ENCODE peak calls at places on chromosomes 11 and 22, in six cellular contexts. One of them, this sample, is unnamed.

GRCh38 chr11:37712246-37712645 is 1114.2 kb upstream of the RAG2 start:
- DNase-seq in AG09309: no peak
- DNase-seq in neural crest cell: peak
- DNase-seq in choroid plexus epithelial cell: peak
- DNase-seq in spleen: no peak
- DNase-seq in stimulated activated CD8-positive, alpha-beta memory T cell treated with anti-CD3 and anti-CD28 coated beads, Interleukin-4, amount 100 ng/mL, for 4 hours: no peak
- DNase-seq in this sample: no peak

GRCh38 chr11:119167933-119168332 is 592 bp upstream of the NLRX1 start:
- DNase-seq in spleen: no peak
- DNase-seq in stimulated activated CD8-positive, alpha-beta memory T cell treated with anti-CD3 and anti-CD28 coated beads, Interleukin-4, amount 100 ng/mL, for 4 hours: no peak
- DNase-seq in neural crest cell: no peak
- DNase-seq in AG09309: no peak
- DNase-seq in choroid plexus epithelial cell: peak
- DNase-seq in this sample: no peak

GRCh38 chr11:64913171-64913727 is 3.8 kb downstream of the ATG2A start:
- DNase-seq in stimulated activated CD8-positive, alpha-beta memory T cell treated with anti-CD3 and anti-CD28 coated beads, Interleukin-4, amount 100 ng/mL, for 4 hours: no peak
- DNase-seq in neural crest cell: no peak
- DNase-seq in AG09309: no peak
- DNase-seq in spleen: peak
- DNase-seq in choroid plexus epithelial cell: no peak
- DNase-seq in this sample: no peak

GRCh38 chr11:12817681-12818332 is 143.6 kb downstream of the TEAD1 start:
- DNase-seq in spleen: no peak
- DNase-seq in choroid plexus epithelial cell: no peak
- DNase-seq in AG09309: no peak
- DNase-seq in stimulated activated CD8-positive, alpha-beta memory T cell treated with anti-CD3 and anti-CD28 coated beads, Interleukin-4, amount 100 ng/mL, for 4 hours: no peak
- DNase-seq in neural crest cell: no peak
- DNase-seq in this sample: no peak

GRCh38 chr11:35114901-35115687 is 23.9 kb upstream of the CD44 start:
- DNase-seq in spleen: no peak
- DNase-seq in neural crest cell: no peak
- DNase-seq in choroid plexus epithelial cell: no peak
- DNase-seq in stimulated activated CD8-positive, alpha-beta memory T cell treated with anti-CD3 and anti-CD28 coated beads, Interleukin-4, amount 100 ng/mL, for 4 hours: no peak
- DNase-seq in AG09309: no peak
- DNase-seq in this sample: no peak

GRCh38 chr11:77865805-77866204 is 44.9 kb downstream of the AAMDC start:
- DNase-seq in spleen: no peak
- DNase-seq in AG09309: no peak
- DNase-seq in stimulated activated CD8-positive, alpha-beta memory T cell treated with anti-CD3 and anti-CD28 coated beads, Interleukin-4, amount 100 ng/mL, for 4 hours: no peak
- DNase-seq in choroid plexus epithelial cell: peak
- DNase-seq in neural crest cell: no peak
- DNase-seq in this sample: no peak

GRCh38 chr22:30841264-30841663 is 127.3 kb downstream of the MORC2 start:
- DNase-seq in spleen: no peak
- DNase-seq in stimulated activated CD8-positive, alpha-beta memory T cell treated with anti-CD3 and anti-CD28 coated beads, Interleukin-4, amount 100 ng/mL, for 4 hours: no peak
- DNase-seq in choroid plexus epithelial cell: peak
- DNase-seq in AG09309: no peak
- DNase-seq in neural crest cell: no peak
- DNase-seq in this sample: no peak

GRCh38 chr22:21921729-21922128 is 30.9 kb downstream of the PPM1F start:
- DNase-seq in AG09309: no peak
- DNase-seq in spleen: no peak
- DNase-seq in choroid plexus epithelial cell: no peak
- DNase-seq in stimulated activated CD8-positive, alpha-beta memory T cell treated with anti-CD3 and anti-CD28 coated beads, Interleukin-4, amount 100 ng/mL, for 4 hours: no peak
- DNase-seq in neural crest cell: no peak
- DNase-seq in this sample: no peak

GRCh38 chr11:68354181-68354872 is 41.9 kb downstream of the LRP5 start:
- DNase-seq in spleen: no peak
- DNase-seq in stimulated activated CD8-positive, alpha-beta memory T cell treated with anti-CD3 and anti-CD28 coated beads, Interleukin-4, amount 100 ng/mL, for 4 hours: no peak
- DNase-seq in AG09309: peak
- DNase-seq in choroid plexus epithelial cell: peak
- DNase-seq in neural crest cell: no peak
- DNase-seq in this sample: no peak

GRCh38 chr11:19953909-19954308 is 206.4 kb downstream of the DBX1 start:
- DNase-seq in stimulated activated CD8-positive, alpha-beta memory T cell treated with anti-CD3 and anti-CD28 coated beads, Interleukin-4, amount 100 ng/mL, for 4 hours: no peak
- DNase-seq in spleen: no peak
- DNase-seq in choroid plexus epithelial cell: peak
- DNase-seq in neural crest cell: no peak
- DNase-seq in AG09309: peak
- DNase-seq in this sample: no peak